ENCODE peak calls at places on chromosomes 16 and 17, in four cellular contexts. One of them, this sample, is unnamed.

GRCh38 chr16:15858921-15859668 is 2.3 kb upstream of the MYH11 start:
- DNase-seq in SJSA1: no peak
- DNase-seq in fibroblast of lung: no peak
- DNase-seq in heart right ventricle: no peak
- DNase-seq in this sample: no peak

GRCh38 chr17:60355663-60356594 is 36.0 kb downstream of the USP32 start:
- DNase-seq in heart right ventricle: no peak
- DNase-seq in fibroblast of lung: no peak
- DNase-seq in SJSA1: no peak
- DNase-seq in this sample: no peak

GRCh38 chr17:44763170-44763569 is 4.4 kb downstream of the ADAM11 start:
- DNase-seq in SJSA1: no peak
- DNase-seq in heart right ventricle: no peak
- DNase-seq in fibroblast of lung: no peak
- DNase-seq in this sample: no peak

GRCh38 chr16:46650224-46650623 is 29.0 kb upstream of the SHCBP1 start:
- DNase-seq in heart right ventricle: no peak
- DNase-seq in fibroblast of lung: peak
- DNase-seq in SJSA1: no peak
- DNase-seq in this sample: no peak

GRCh38 chr16:85471469-85472431 is 141.4 kb upstream of the GSE1 start:
- DNase-seq in fibroblast of lung: no peak
- DNase-seq in SJSA1: no peak
- DNase-seq in heart right ventricle: peak
- DNase-seq in this sample: no peak

GRCh38 chr16:70778901-70779309 is 22.1 kb downstream of the VAC14 start:
- DNase-seq in fibroblast of lung: peak
- DNase-seq in SJSA1: peak
- DNase-seq in heart right ventricle: peak
- DNase-seq in this sample: peak

GRCh38 chr17:80419255-80419654 is 4.3 kb downstream of the ENDOV start:
- DNase-seq in fibroblast of lung: no peak
- DNase-seq in heart right ventricle: no peak
- DNase-seq in SJSA1: no peak
- DNase-seq in this sample: no peak

GRCh38 chr16:84220851-84221250 is 19.0 kb downstream of the KCNG4 start:
- DNase-seq in heart right ventricle: no peak
- DNase-seq in SJSA1: no peak
- DNase-seq in fibroblast of lung: no peak
- DNase-seq in this sample: peak

GRCh38 chr17:43338886-43339516 is 59.8 kb upstream of the ARL4D start:
- DNase-seq in fibroblast of lung: peak
- DNase-seq in SJSA1: peak
- DNase-seq in heart right ventricle: peak
- DNase-seq in this sample: peak

GRCh38 chr16:7316266-7316888 is 16.3 kb upstream of the RBFOX1 start:
- DNase-seq in heart right ventricle: no peak
- DNase-seq in fibroblast of lung: no peak
- DNase-seq in SJSA1: no peak
- DNase-seq in this sample: no peak

GRCh38 chr17:16406742-16407674 is 8.4 kb upstream of the TRPV2 start:
- DNase-seq in heart right ventricle: peak
- DNase-seq in fibroblast of lung: no peak
- DNase-seq in SJSA1: no peak
- DNase-seq in this sample: no peak

GRCh38 chr16:87628940-87629339 is 26.6 kb downstream of the JPH3 start:
- DNase-seq in heart right ventricle: no peak
- DNase-seq in fibroblast of lung: no peak
- DNase-seq in SJSA1: peak
- DNase-seq in this sample: no peak

GRCh38 chr16:74601131-74601871 is 5.6 kb downstream of the GLG1 start:
- DNase-seq in heart right ventricle: no peak
- DNase-seq in fibroblast of lung: no peak
- DNase-seq in SJSA1: no peak
- DNase-seq in this sample: no peak

GRCh38 chr16:11396241-11397048 is 51.2 kb downstream of the RMI2 start:
- DNase-seq in SJSA1: peak
- DNase-seq in fibroblast of lung: peak
- DNase-seq in heart right ventricle: peak
- DNase-seq in this sample: peak

GRCh38 chr17:60356947-60357346 is 35.0 kb downstream of the USP32 start:
- DNase-seq in heart right ventricle: no peak
- DNase-seq in fibroblast of lung: peak
- DNase-seq in SJSA1: no peak
- DNase-seq in this sample: no peak

GRCh38 chr17:18381953-18382245 is 4.3 kb downstream of the EVPLL start:
- DNase-seq in heart right ventricle: no peak
- DNase-seq in SJSA1: no peak
- DNase-seq in fibroblast of lung: no peak
- DNase-seq in this sample: no peak

GRCh38 chr17:7133424-7133823 is 18.8 kb upstream of the ASGR2 start:
- DNase-seq in heart right ventricle: peak
- DNase-seq in fibroblast of lung: no peak
- DNase-seq in SJSA1: no peak
- DNase-seq in this sample: no peak

GRCh38 chr16:89723279-89724250 is 2.2 kb downstream of the ZNF276 start:
- DNase-seq in fibroblast of lung: peak
- DNase-seq in heart right ventricle: peak
- DNase-seq in SJSA1: no peak
- DNase-seq in this sample: peak

GRCh38 chr16:3655791-3656490 is 1.4 kb downstream of the DNASE1 start:
- DNase-seq in SJSA1: no peak
- DNase-seq in heart right ventricle: no peak
- DNase-seq in fibroblast of lung: no peak
- DNase-seq in this sample: no peak

GRCh38 chr16:3655030-3655790 is 719 bp downstream of the DNASE1 start:
- DNase-seq in heart right ventricle: no peak
- DNase-seq in fibroblast of lung: no peak
- DNase-seq in SJSA1: no peak
- DNase-seq in this sample: peak

GRCh38 chr16:3652373-3653037 is 2.0 kb upstream of the DNASE1 start:
- DNase-seq in SJSA1: no peak
- DNase-seq in fibroblast of lung: no peak
- DNase-seq in heart right ventricle: no peak
- DNase-seq in this sample: peak

GRCh38 chr16:3656491-3657468 is 2.3 kb downstream of the DNASE1 start:
- DNase-seq in fibroblast of lung: no peak
- DNase-seq in heart right ventricle: no peak
- DNase-seq in SJSA1: no peak
- DNase-seq in this sample: peak

DNA sequence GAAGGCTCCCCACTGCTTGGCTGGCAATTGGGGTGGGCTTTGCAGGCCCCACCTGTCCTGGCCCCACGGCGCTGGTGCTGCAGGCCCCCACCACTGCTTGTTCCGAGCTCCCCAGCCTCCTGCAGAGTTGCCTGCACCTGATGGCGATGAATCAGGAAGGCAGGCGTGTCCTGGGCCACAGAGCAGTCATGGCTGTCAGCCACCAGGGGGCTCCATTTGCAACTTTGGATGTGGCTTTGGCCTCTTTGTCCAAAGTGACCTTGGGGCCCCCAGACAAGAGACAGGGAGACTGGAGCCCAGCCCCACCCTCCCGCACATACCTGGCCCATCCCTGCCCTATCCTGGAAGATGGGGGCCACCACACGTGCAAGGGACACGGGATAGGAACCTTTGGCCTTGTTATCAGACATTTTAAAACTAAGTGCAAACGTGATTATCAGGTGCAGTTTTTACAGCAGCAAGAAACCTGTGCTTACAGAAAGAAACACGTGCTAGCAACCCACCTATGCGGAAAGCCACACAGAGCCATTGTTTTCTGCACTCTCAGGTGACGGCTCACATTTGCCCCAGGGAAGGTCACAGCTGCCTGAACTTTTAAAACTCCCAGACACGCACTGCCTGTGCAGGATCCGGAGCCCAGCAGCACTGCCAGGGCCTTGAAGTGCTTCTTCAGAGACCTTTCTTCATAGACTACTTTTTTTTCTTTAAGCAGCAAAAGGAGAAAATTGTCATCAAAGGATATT is at the start of gene DNASE1:
- DNase-seq in SJSA1: peak
- DNase-seq in heart right ventricle: peak
- DNase-seq in fibroblast of lung: peak
- DNase-seq in this sample: peak
- H3K27ac ChIP-seq in SJSA1: no peak
- H3K27ac ChIP-seq in heart right ventricle: peak
- H3K27ac ChIP-seq in fibroblast of lung: no peak
- H3K27ac ChIP-seq in this sample: no peak

DNA sequence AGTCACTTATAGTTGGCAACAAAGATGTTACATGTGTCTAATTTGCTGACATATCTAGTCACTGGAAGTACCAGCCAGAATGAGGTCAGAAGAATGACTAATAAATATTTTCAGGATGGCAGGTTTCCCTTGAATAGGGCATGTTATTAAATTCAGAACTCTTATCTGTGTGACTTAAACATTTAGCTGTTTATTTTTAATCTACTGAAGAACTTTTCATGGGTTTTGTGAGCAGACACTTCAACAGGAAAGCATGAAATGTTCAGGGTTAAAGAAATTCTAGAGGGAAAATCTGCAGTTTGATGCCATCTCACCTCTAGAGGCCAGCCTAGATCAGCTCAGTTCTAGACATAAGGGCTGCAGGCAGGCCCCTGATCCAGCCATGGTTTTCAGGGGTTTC is 13.2 kb downstream of the JPT2 start:
- DNase-seq in fibroblast of lung: peak
- DNase-seq in heart right ventricle: no peak
- DNase-seq in SJSA1: peak
- DNase-seq in this sample: no peak
- H3K27ac ChIP-seq in fibroblast of lung: no peak
- H3K27ac ChIP-seq in heart right ventricle: peak
- H3K27ac ChIP-seq in SJSA1: peak
- H3K27ac ChIP-seq in this sample: no peak

GRCh38 chr16:68921654-68922053 is 78.3 kb downstream of the TANGO6 start:
- DNase-seq in fibroblast of lung: peak
- DNase-seq in SJSA1: no peak
- DNase-seq in heart right ventricle: no peak
- DNase-seq in this sample: no peak
- H3K27ac ChIP-seq in fibroblast of lung: no peak
- H3K27ac ChIP-seq in SJSA1: no peak
- H3K27ac ChIP-seq in heart right ventricle: no peak
- H3K27ac ChIP-seq in this sample: no peak

GRCh38 chr16:23207485-23207884 is 24.9 kb downstream of the SCNN1G start:
- DNase-seq in heart right ventricle: no peak
- DNase-seq in SJSA1: no peak
- DNase-seq in fibroblast of lung: no peak
- DNase-seq in this sample: no peak

GRCh38 chr16:23202166-23202565 is 19.6 kb downstream of the SCNN1G start:
- DNase-seq in fibroblast of lung: no peak
- DNase-seq in SJSA1: no peak
- DNase-seq in heart right ventricle: no peak
- DNase-seq in this sample: no peak

GRCh38 chr16:23209606-23210005 is 27.1 kb downstream of the SCNN1G start:
- DNase-seq in SJSA1: no peak
- DNase-seq in heart right ventricle: no peak
- DNase-seq in fibroblast of lung: no peak
- DNase-seq in this sample: no peak

DNA sequence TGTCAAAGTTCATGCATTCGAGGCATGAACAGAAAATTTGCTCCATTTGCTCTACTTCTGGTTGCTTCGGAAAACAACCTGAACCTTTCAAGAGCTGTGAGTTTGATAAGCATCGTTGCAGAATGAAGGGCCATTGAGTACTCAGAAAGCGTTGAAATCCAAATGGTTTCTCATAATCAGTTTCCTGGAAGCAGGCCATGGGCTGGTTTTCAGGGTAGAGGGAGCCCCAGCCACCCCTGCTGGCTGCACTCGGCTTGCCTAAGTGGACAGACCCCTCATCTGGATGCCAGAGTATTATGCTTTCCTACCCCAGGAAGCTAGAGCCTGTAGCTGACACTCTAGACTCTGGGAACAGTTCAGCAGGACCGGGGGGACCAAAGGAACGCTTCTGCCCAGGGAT is 24.4 kb downstream of the SCNN1G start:
- DNase-seq in SJSA1: no peak
- DNase-seq in heart right ventricle: no peak
- DNase-seq in fibroblast of lung: no peak
- DNase-seq in this sample: no peak
- H3K27ac ChIP-seq in SJSA1: no peak
- H3K27ac ChIP-seq in heart right ventricle: no peak
- H3K27ac ChIP-seq in fibroblast of lung: no peak
- H3K27ac ChIP-seq in this sample: no peak

GRCh38 chr17:40341808-40342574 is 22.5 kb downstream of the GJD3 start:
- DNase-seq in fibroblast of lung: peak
- DNase-seq in SJSA1: no peak
- DNase-seq in heart right ventricle: peak
- DNase-seq in this sample: peak

GRCh38 chr17:40338058-40338457 is 26.5 kb downstream of the GJD3 start:
- DNase-seq in SJSA1: no peak
- DNase-seq in fibroblast of lung: no peak
- DNase-seq in heart right ventricle: no peak
- DNase-seq in this sample: no peak

GRCh38 chr17:40340880-40341807 is 23.4 kb downstream of the GJD3 start:
- DNase-seq in heart right ventricle: peak
- DNase-seq in SJSA1: peak
- DNase-seq in fibroblast of lung: peak
- DNase-seq in this sample: peak

GRCh38 chr17:40339068-40339699 is 25.4 kb downstream of the GJD3 start:
- DNase-seq in SJSA1: no peak
- DNase-seq in fibroblast of lung: no peak
- DNase-seq in heart right ventricle: no peak
- DNase-seq in this sample: no peak

GRCh38 chr17:40340327-40340726 is 24.2 kb downstream of the GJD3 start:
- DNase-seq in heart right ventricle: no peak
- DNase-seq in fibroblast of lung: no peak
- DNase-seq in SJSA1: no peak
- DNase-seq in this sample: no peak
- H3K27ac ChIP-seq in heart right ventricle: peak
- H3K27ac ChIP-seq in fibroblast of lung: peak
- H3K27ac ChIP-seq in SJSA1: no peak
- H3K27ac ChIP-seq in this sample: peak

This sample was measured in dorsolateral prefrontal cortex.